ENCODE peak calls at places on chromosomes 16 and 17, in eight cellular contexts. R, J, O, L, E, H, Q and N are unnamed samples.

GRCh38 chr16:86984975-86985655 is 332.1 kb downstream of the C16orf95 start:
- DNase-seq in R (no peak), J (no peak), O (no peak), L (no peak), E (no peak), H (peak), Q (no peak), N (no peak)

GRCh38 chr16:77877712-77878111 is 89.3 kb downstream of the VAT1L start:
- DNase-seq in R (no peak), J (no peak), O (no peak), L (no peak), E (no peak), H (no peak), Q (no peak), N (no peak)

GRCh38 chr16:28321700-28322411 is 29.5 kb downstream of the SBK1 start:
- DNase-seq in R (peak), J (no peak), O (peak), L (peak), E (no peak), H (peak), Q (no peak), N (peak)

GRCh38 chr17:14871921-14872320 is 393.2 kb downstream of the PMP22 start:
- DNase-seq in R (no peak), J (no peak), O (no peak), L (no peak), E (no peak), H (peak), Q (no peak), N (no peak)

GRCh38 chr16:56792960-56793359 is 63.0 kb downstream of the NUP93 start:
- DNase-seq in R (no peak), J (no peak), O (no peak), L (no peak), E (no peak), H (no peak), Q (no peak), N (no peak)

GRCh38 chr17:65888649-65889048 is 303.3 kb downstream of the CEP112 start:
- DNase-seq in R (no peak), J (no peak), O (no peak), L (no peak), E (no peak), H (peak), Q (no peak), N (no peak)

GRCh38 chr17:57860414-57860999 is 10.7 kb upstream of the MRPS23 start:
- DNase-seq in R (no peak), J (no peak), O (no peak), L (no peak), E (no peak), H (no peak), Q (no peak), N (no peak)

GRCh38 chr17:30921544-30922196 is at the start of gene ADAP2:
- DNase-seq in R (no peak), J (no peak), O (no peak), L (no peak), E (no peak), H (peak), Q (no peak), N (no peak)

GRCh38 chr16:54633943-54634362 is 296.7 kb upstream of the IRX5 start:
- DNase-seq in R (no peak), J (no peak), O (no peak), L (no peak), E (no peak), H (peak), Q (no peak), N (no peak)

GRCh38 chr17:41739661-41740352 is 5.4 kb upstream of the HAP1 start:
- DNase-seq in R (no peak), J (no peak), O (no peak), L (no peak), E (no peak), H (peak), Q (no peak), N (no peak)

GRCh38 chr17:40980594-40980993 is 3.5 kb downstream of the KRT40 start:
- DNase-seq in R (no peak), J (no peak), O (no peak), L (no peak), E (no peak), H (peak), Q (no peak), N (no peak)

GRCh38 chr17:41972571-41973411 is 6.2 kb downstream of the CNP start:
- DNase-seq in R (no peak), J (no peak), O (no peak), L (no peak), E (no peak), H (no peak), Q (no peak), N (no peak)

GRCh38 chr16:4381072-4381934 is 9.7 kb downstream of the VASN start:
- DNase-seq in R (no peak), J (no peak), O (no peak), L (no peak), E (no peak), H (no peak), Q (no peak), N (no peak)

GRCh38 chr17:39938140-39938869 is 10.8 kb downstream of the LRRC3C start:
- DNase-seq in R (no peak), J (no peak), O (no peak), L (no peak), E (no peak), H (no peak), Q (no peak), N (no peak)

GRCh38 chr17:47694818-47695663 is 1.1 kb downstream of the TBKBP1 start:
- DNase-seq in R (no peak), J (no peak), O (peak), L (no peak), E (no peak), H (peak), Q (no peak), N (no peak)

GRCh38 chr16:19850131-19850817 is 34.4 kb downstream of the GPRC5B start:
- DNase-seq in R (no peak), J (no peak), O (no peak), L (no peak), E (no peak), H (no peak), Q (no peak), N (no peak)

GRCh38 chr17:49687878-49688491 is 10.1 kb upstream of the SPOP start:
- DNase-seq in R (peak), J (no peak), O (no peak), L (no peak), E (no peak), H (peak), Q (peak), N (peak)

GRCh38 chr17:43014020-43014615 is 7.5 kb downstream of the IFI35 start:
- DNase-seq in R (no peak), J (no peak), O (no peak), L (no peak), E (no peak), H (no peak), Q (no peak), N (no peak)

GRCh38 chr17:57144567-57144966 is 59.5 kb downstream of the AKAP1 start:
- DNase-seq in R (no peak), J (no peak), O (no peak), L (no peak), E (no peak), H (no peak), Q (no peak), N (no peak)

GRCh38 chr17:14211778-14212177 is 24.9 kb downstream of the CDRT15 start:
- DNase-seq in R (peak), J (no peak), O (peak), L (no peak), E (no peak), H (peak), Q (no peak), N (peak)

GRCh38 chr17:71530227-71530626 is 590.6 kb upstream of the SOX9 start:
- DNase-seq in R (no peak), J (no peak), O (no peak), L (no peak), E (no peak), H (no peak), Q (no peak), N (no peak)

GRCh38 chr17:78862073-78863023 is 21.7 kb upstream of the USP36 start:
- DNase-seq in R (no peak), J (peak), O (no peak), L (no peak), E (no peak), H (peak), Q (no peak), N (no peak)

GRCh38 chr17:74417178-74418045 is 14.5 kb upstream of the GPRC5C start:
- DNase-seq in R (no peak), J (no peak), O (no peak), L (no peak), E (no peak), H (no peak), Q (no peak), N (no peak)

GRCh38 chr17:7883781-7884386 is 4.7 kb upstream of the CHD3 start:
- DNase-seq in R (peak), J (no peak), O (peak), L (peak), E (peak), H (peak), Q (peak), N (peak)

GRCh38 chr17:47687748-47688147 is 6.2 kb upstream of the TBKBP1 start:
- DNase-seq in R (no peak), J (no peak), O (no peak), L (no peak), E (no peak), H (no peak), Q (no peak), N (no peak)

GRCh38 chr16:65869261-65869660 is 497.2 kb upstream of the CDH5 start:
- DNase-seq in R (no peak), J (no peak), O (no peak), L (no peak), E (no peak), H (no peak), Q (no peak), N (no peak)

GRCh38 chr17:73533801-73534574 is 110.3 kb downstream of the SDK2 start:
- DNase-seq in R (no peak), J (no peak), O (no peak), L (no peak), E (no peak), H (no peak), Q (no peak), N (no peak)

GRCh38 chr16:70800306-70800705 is 652 bp downstream of the VAC14 start:
- DNase-seq in R (no peak), J (no peak), O (no peak), L (no peak), E (no peak), H (no peak), Q (peak), N (no peak)

GRCh38 chr16:49281843-49282642 is 405 bp upstream of the CBLN1 start:
- DNase-seq in R (no peak), J (no peak), O (no peak), L (peak), E (no peak), H (peak), Q (peak), N (peak)

GRCh38 chr16:25012525-25012991 is 2.6 kb downstream of the ARHGAP17 start:
- DNase-seq in R (no peak), J (peak), O (no peak), L (no peak), E (no peak), H (peak), Q (no peak), N (no peak)

GRCh38 chr17:12744298-12744697 is 45.0 kb upstream of the ARHGAP44 start:
- DNase-seq in R (no peak), J (no peak), O (no peak), L (no peak), E (no peak), H (peak), Q (no peak), N (no peak)

GRCh38 chr16:5634781-5635180 is 537.2 kb upstream of the EEF2KMT start:
- DNase-seq in R (no peak), J (no peak), O (no peak), L (no peak), E (no peak), H (no peak), Q (no peak), N (no peak)

GRCh38 chr16:24568392-24568791 is 29.0 kb downstream of the RBBP6 start:
- DNase-seq in R (no peak), J (no peak), O (no peak), L (no peak), E (no peak), H (no peak), Q (no peak), N (no peak)

GRCh38 chr17:80882323-80882722 is 109.3 kb upstream of the CHMP6 start:
- DNase-seq in R (no peak), J (no peak), O (no peak), L (no peak), E (no peak), H (no peak), Q (no peak), N (no peak)

GRCh38 chr17:21573961-21574610 is 118.2 kb upstream of the KCNJ18 start:
- DNase-seq in R (peak), J (no peak), O (peak), L (peak), E (peak), H (no peak), Q (no peak), N (peak)

GRCh38 chr17:81064746-81065475 is 30.0 kb downstream of the BAIAP2 start:
- DNase-seq in R (no peak), J (peak), O (no peak), L (no peak), E (no peak), H (peak), Q (no peak), N (no peak)

GRCh38 chr16:72222503-72222902 is 50.5 kb upstream of the PMFBP1 start:
- DNase-seq in R (no peak), J (no peak), O (no peak), L (no peak), E (no peak), H (no peak), Q (no peak), N (no peak)